ENCODE peak calls at places on chromosomes 1 and 21, in six cellular contexts. P, I, B, X, H and N are unnamed samples. For H4K20me1 and H3K4me1, the result is how much of the 10 kb centered on the place peaks cover.

GRCh38 chr1:33195560-33195959 is 13.7 kb upstream of the TRIM62 start:
- DNase-seq in P (no peak), I (no peak), B (peak), X (no peak), H (no peak), N (no peak)

GRCh38 chr1:160629286-160630210 is 17.3 kb downstream of the SLAMF1 start:
- DNase-seq in P (no peak), I (no peak), B (no peak), X (no peak), H (no peak), N (no peak)

GRCh38 chr1:79128726-79129125 is 122.2 kb upstream of the ADGRL4 start:
- DNase-seq in P (peak), I (no peak), B (peak), X (no peak), H (no peak), N (no peak)

GRCh38 chr1:224213438-224214119 is 30.5 kb downstream of the DEGS1 start:
- DNase-seq in P (no peak), I (peak), B (no peak), X (no peak), H (no peak), N (no peak)

GRCh38 chr1:17189632-17190525 is 15.0 kb upstream of the PADI1 start:
- DNase-seq in P (no peak), I (peak), B (peak), X (no peak), H (peak), N (no peak)

GRCh38 chr1:168636200-168636599 is 59.8 kb downstream of the XCL1 start:
- DNase-seq in P (no peak), I (no peak), B (peak), X (no peak), H (no peak), N (peak)

GRCh38 chr1:40897499-40897898 is 35.3 kb upstream of the CITED4 start:
- DNase-seq in P (no peak), I (no peak), B (peak), X (peak), H (no peak), N (no peak)

GRCh38 chr1:212686069-212686468 is 13.6 kb downstream of the BATF3 start:
- DNase-seq in P (no peak), I (no peak), B (no peak), X (no peak), H (no peak), N (no peak)

GRCh38 chr1:1279028-1279427 is 1.2 kb upstream of the SCNN1D start:
- DNase-seq in P (no peak), I (no peak), B (no peak), X (no peak), H (no peak), N (no peak)

GRCh38 chr1:218330043-218330623 is 15.0 kb upstream of the TGFB2 start:
- DNase-seq in P (peak), I (peak), B (peak), X (peak), H (peak), N (peak)

GRCh38 chr21:42156690-42157605 is 62.0 kb upstream of the ABCG1 start:
- DNase-seq in P (peak), I (no peak), B (no peak), X (no peak), H (no peak), N (no peak)

GRCh38 chr1:96651517-96651916 is 70.1 kb upstream of the PTBP2 start:
- DNase-seq in P (no peak), I (peak), B (no peak), X (no peak), H (no peak), N (no peak)

GRCh38 chr1:53738205-53739108 is 507 bp downstream of the GLIS1 start:
- DNase-seq in P (peak), I (peak), B (peak), X (no peak), H (no peak), N (no peak)

GRCh38 chr1:162905759-162906158 is 44.8 kb upstream of the CCDC190 start:
- DNase-seq in P (no peak), I (no peak), B (peak), X (no peak), H (no peak), N (no peak)

GRCh38 chr1:182718311-182718710 is 33.9 kb upstream of the RGS8 start:
- DNase-seq in P (no peak), I (no peak), B (no peak), X (peak), H (no peak), N (peak)

GRCh38 chr1:212760126-212760823 is 31.3 kb downstream of the NSL1 start:
- DNase-seq in P (no peak), I (peak), B (no peak), X (peak), H (no peak), N (peak)

GRCh38 chr1:15727021-15727420 is 9.0 kb upstream of the SLC25A34 start:
- DNase-seq in P (no peak), I (no peak), B (no peak), X (no peak), H (no peak), N (no peak)

GRCh38 chr1:211352985-211353515 is 26.4 kb downstream of the TRAF5 start:
- DNase-seq in P (no peak), I (peak), B (peak), X (peak), H (peak), N (peak)

GRCh38 chr1:162541619-162542141 is 19.8 kb upstream of the UAP1 start:
- DNase-seq in P (no peak), I (no peak), B (peak), X (no peak), H (peak), N (no peak)

GRCh38 chr1:31655104-31655503 is 10.4 kb upstream of the PEF1 start:
- DNase-seq in P (no peak), I (no peak), B (no peak), X (no peak), H (no peak), N (no peak)

GRCh38 chr21:42558846-42559245 is 45.2 kb downstream of the SLC37A1 start:
- DNase-seq in P (no peak), I (no peak), B (no peak), X (no peak), H (no peak), N (no peak)

GRCh38 chr1:228913649-228914048 is 178.4 kb downstream of the RHOU start:
- DNase-seq in P (no peak), I (no peak), B (no peak), X (no peak), H (no peak), N (no peak)

GRCh38 chr1:37726191-37726590 is 33.9 kb downstream of the CDCA8 start:
- DNase-seq in P (no peak), I (no peak), B (no peak), X (no peak), H (no peak), N (no peak)

GRCh38 chr21:39033878-39034589 is 149.2 kb downstream of the PSMG1 start:
- DNase-seq in P (no peak), I (no peak), B (no peak), X (no peak), H (no peak), N (no peak)

GRCh38 chr1:207959141-207959825 is 48.4 kb upstream of the CD34 start:
- DNase-seq in P (peak), I (peak), B (peak), X (no peak), H (no peak), N (no peak)

GRCh38 chr1:178962853-178963810 is 62.6 kb upstream of the FAM20B start:
- DNase-seq in P (no peak), I (no peak), B (no peak), X (no peak), H (no peak), N (no peak)

GRCh38 chr1:207565546-207566468 is 69.8 kb downstream of the CR1 start:
- DNase-seq in P (no peak), I (peak), B (peak), X (peak), H (peak), N (peak)

GRCh38 chr1:32736812-32737791 is 34.5 kb upstream of the SYNC start:
- DNase-seq in P (no peak), I (peak), B (no peak), X (no peak), H (no peak), N (no peak)

GRCh38 chr1:215719569-215719968 is 152.5 kb downstream of the KCTD3 start:
- DNase-seq in P (no peak), I (no peak), B (no peak), X (no peak), H (no peak), N (no peak)

GRCh38 chr1:113036639-113037321 is 36.2 kb upstream of the LRIG2 start:
- DNase-seq in P (no peak), I (no peak), B (peak), X (no peak), H (no peak), N (no peak)

GRCh38 chr1:8022395-8023286 is 3.5 kb downstream of the ERRFI1 start:
- DNase-seq in P (no peak), I (no peak), B (no peak), X (no peak), H (no peak), N (no peak)
- H4K20me1 ChIP-seq in P (under half), I (under half), B (under half), X (under half), H (half or more), N (under half)

DNA sequence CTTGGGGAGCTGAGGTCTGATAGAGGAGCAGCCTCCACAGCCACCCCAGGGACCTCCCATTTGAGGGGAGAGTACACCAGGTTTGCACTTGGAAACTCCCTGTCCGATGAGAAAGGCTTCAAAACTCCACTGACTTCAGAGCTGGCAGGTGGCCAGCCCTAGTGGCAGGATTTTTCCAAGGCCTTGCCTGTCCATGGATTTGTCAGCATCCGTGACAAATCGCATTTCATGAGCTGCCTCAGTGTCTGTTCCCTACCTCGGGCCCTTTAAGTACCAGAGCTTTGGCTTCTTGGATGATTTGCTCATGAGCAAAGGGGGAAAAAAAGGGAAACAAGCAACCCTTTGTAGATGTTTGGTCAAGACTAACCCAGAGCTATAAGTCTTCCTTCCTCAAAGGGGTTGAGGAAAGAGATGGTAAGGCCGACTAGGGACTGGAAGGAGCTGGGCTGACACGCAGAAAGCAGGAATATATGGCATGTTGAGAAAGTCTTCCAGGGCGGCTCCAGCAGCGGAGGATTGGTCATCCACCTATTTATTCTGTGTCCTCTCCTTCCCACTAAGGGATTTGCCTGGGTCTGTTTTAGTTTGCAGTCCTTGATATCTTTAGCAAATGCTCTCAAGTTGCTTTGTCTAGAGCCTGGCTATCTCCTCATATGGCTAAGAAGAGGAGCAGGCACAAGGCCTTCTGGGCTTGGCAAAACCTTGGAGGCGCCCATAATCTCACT is 2.7 kb upstream of the HSPG2 start:
- DNase-seq in P (peak), I (no peak), B (peak), X (no peak), H (peak), N (no peak)
- H3K4me1 ChIP-seq in P (under half), I (under half), B (under half), X (under half), H (under half), N (under half)

GRCh38 chr1:198856601-198857000 is 217.8 kb downstream of the PTPRC start:
- DNase-seq in P (no peak), I (no peak), B (no peak), X (no peak), H (no peak), N (no peak)
- H4K20me1 ChIP-seq in P (under half), I (under half), B (under half), X (under half), H (under half), N (under half)

GRCh38 chr21:15764878-15765277 is 35.1 kb downstream of the USP25 start:
- DNase-seq in P (no peak), I (no peak), B (no peak), X (no peak), H (no peak), N (no peak)
- H3K4me1 ChIP-seq in P (under half), I (under half), B (under half), X (under half), H (under half), N (under half)

DNA sequence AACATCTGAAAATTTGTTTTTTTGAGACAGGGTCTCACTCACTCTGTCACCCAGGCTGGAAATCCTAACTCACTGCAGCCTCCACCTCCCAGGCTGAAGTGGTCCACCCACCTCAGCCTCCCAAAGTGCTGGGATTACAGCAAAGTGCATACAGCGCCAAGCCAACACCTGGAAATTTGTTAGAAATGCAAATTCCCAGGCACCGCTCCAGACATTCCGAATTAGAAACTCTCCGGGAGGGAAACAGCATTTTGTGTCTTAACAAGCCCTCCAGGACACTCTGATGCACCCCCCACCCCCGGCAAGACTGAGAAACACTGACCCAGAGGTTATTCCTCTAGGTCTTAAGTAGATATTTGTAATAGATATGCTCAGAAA is 49.1 kb downstream of the ARID4B start:
- DNase-seq in P (no peak), I (peak), B (no peak), X (no peak), H (no peak), N (no peak)
- H4K20me1 ChIP-seq in P (half or more), I (half or more), B (under half), X (under half), H (under half), N (under half)

DNA sequence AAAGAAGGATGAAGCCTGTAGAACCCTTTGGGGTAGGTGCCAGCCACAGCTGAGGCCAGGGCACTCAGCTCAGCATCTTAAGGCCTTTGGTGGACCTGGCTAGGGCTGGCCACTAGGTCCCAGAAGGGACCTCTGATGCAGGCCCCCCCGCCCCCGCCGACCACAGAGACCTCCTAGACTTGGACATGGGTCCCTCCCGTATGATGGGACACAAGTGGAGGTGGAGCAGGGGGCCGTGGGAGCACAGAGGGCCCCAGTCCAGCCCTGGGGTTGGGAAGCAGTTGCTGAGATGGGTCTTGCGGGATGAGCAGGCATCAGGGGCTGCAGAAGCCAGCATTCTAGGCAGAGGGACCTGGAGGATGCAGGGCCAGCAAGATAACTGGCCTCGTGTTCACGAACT is 3.2 kb downstream of the B4GALT2 start:
- DNase-seq in P (no peak), I (no peak), B (no peak), X (no peak), H (no peak), N (no peak)
- H3K4me1 ChIP-seq in P (under half), I (under half), B (under half), X (under half), H (under half), N (under half)